ENCODE peak calls at places on chromosomes 12 and 14, in ten cellular contexts. One of them, this sample, is unnamed.

GRCh38 chr12:122090759-122091535 is 12.4 kb downstream of the MLXIP start:
- DNase-seq in lower lobe of right lung: no peak
- DNase-seq in hepatocyte: peak; percentile 51
- DNase-seq in NT2/D1: no peak
- DNase-seq in GM23338: no peak
- DNase-seq in MM.1S: no peak
- DNase-seq in GM06990: no peak
- DNase-seq in effector memory CD4-positive, alpha-beta T cell: no peak
- DNase-seq in lung: no peak
- DNase-seq in mesenchymal stem cell: peak; percentile 99
- DNase-seq in this sample: no peak

GRCh38 chr12:103050273-103050672 is 92.8 kb downstream of the ASCL1 start:
- DNase-seq in lung: no peak
- DNase-seq in NT2/D1: no peak
- DNase-seq in lower lobe of right lung: no peak
- DNase-seq in effector memory CD4-positive, alpha-beta T cell: no peak
- DNase-seq in MM.1S: no peak
- DNase-seq in GM23338: no peak
- DNase-seq in hepatocyte: no peak
- DNase-seq in mesenchymal stem cell: no peak
- DNase-seq in GM06990: no peak
- DNase-seq in this sample: no peak

GRCh38 chr12:56115329-56115728 is 1.1 kb upstream of the RPL41 start:
- DNase-seq in NT2/D1: no peak
- DNase-seq in GM23338: peak; percentile 42
- DNase-seq in lower lobe of right lung: no peak
- DNase-seq in MM.1S: no peak
- DNase-seq in GM06990: no peak
- DNase-seq in effector memory CD4-positive, alpha-beta T cell: no peak
- DNase-seq in lung: no peak
- DNase-seq in hepatocyte: no peak
- DNase-seq in mesenchymal stem cell: no peak
- DNase-seq in this sample: no peak

GRCh38 chr14:68622856-68623255 is 170.0 kb downstream of the ZFP36L1 start:
- DNase-seq in GM06990: no peak
- DNase-seq in mesenchymal stem cell: no peak
- DNase-seq in hepatocyte: no peak
- DNase-seq in MM.1S: peak; percentile 84
- DNase-seq in lung: no peak
- DNase-seq in effector memory CD4-positive, alpha-beta T cell: no peak
- DNase-seq in NT2/D1: no peak
- DNase-seq in lower lobe of right lung: no peak
- DNase-seq in GM23338: no peak
- DNase-seq in this sample: no peak

GRCh38 chr14:59419383-59419782 is 45.8 kb downstream of the GPR135 start:
- DNase-seq in MM.1S: no peak
- DNase-seq in effector memory CD4-positive, alpha-beta T cell: no peak
- DNase-seq in mesenchymal stem cell: no peak
- DNase-seq in hepatocyte: no peak
- DNase-seq in lung: no peak
- DNase-seq in lower lobe of right lung: no peak
- DNase-seq in GM06990: no peak
- DNase-seq in GM23338: no peak
- DNase-seq in NT2/D1: no peak
- DNase-seq in this sample: no peak

GRCh38 chr12:67545298-67545697 is 103.2 kb upstream of the DYRK2 start:
- DNase-seq in effector memory CD4-positive, alpha-beta T cell: no peak
- DNase-seq in MM.1S: no peak
- DNase-seq in NT2/D1: no peak
- DNase-seq in mesenchymal stem cell: no peak
- DNase-seq in GM06990: no peak
- DNase-seq in hepatocyte: no peak
- DNase-seq in lower lobe of right lung: no peak
- DNase-seq in lung: no peak
- DNase-seq in GM23338: no peak
- DNase-seq in this sample: no peak

GRCh38 chr14:102571478-102572042 is 20.9 kb upstream of the RCOR1 start:
- DNase-seq in effector memory CD4-positive, alpha-beta T cell: no peak
- DNase-seq in GM23338: no peak
- DNase-seq in hepatocyte: no peak
- DNase-seq in GM06990: no peak
- DNase-seq in mesenchymal stem cell: no peak
- DNase-seq in NT2/D1: no peak
- DNase-seq in lower lobe of right lung: no peak
- DNase-seq in lung: no peak
- DNase-seq in MM.1S: no peak
- DNase-seq in this sample: no peak

GRCh38 chr14:37637341-37637740 is 41.9 kb downstream of the TTC6 start:
- DNase-seq in hepatocyte: no peak
- DNase-seq in GM06990: no peak
- DNase-seq in MM.1S: no peak
- DNase-seq in mesenchymal stem cell: no peak
- DNase-seq in NT2/D1: no peak
- DNase-seq in GM23338: peak; percentile 15
- DNase-seq in effector memory CD4-positive, alpha-beta T cell: no peak
- DNase-seq in lung: no peak
- DNase-seq in lower lobe of right lung: no peak
- DNase-seq in this sample: no peak

GRCh38 chr12:106081606-106082005 is 57.1 kb downstream of the NUAK1 start:
- DNase-seq in MM.1S: no peak
- DNase-seq in lung: no peak
- DNase-seq in lower lobe of right lung: no peak
- DNase-seq in effector memory CD4-positive, alpha-beta T cell: no peak
- DNase-seq in mesenchymal stem cell: peak; percentile 56
- DNase-seq in NT2/D1: no peak
- DNase-seq in GM06990: no peak
- DNase-seq in GM23338: no peak
- DNase-seq in hepatocyte: no peak
- DNase-seq in this sample: peak; percentile 62

GRCh38 chr12:132429932-132430643 is 59.9 kb upstream of the FBRSL1 start:
- DNase-seq in mesenchymal stem cell: no peak
- DNase-seq in GM06990: peak; percentile 76
- DNase-seq in NT2/D1: no peak
- DNase-seq in GM23338: peak; percentile 71
- DNase-seq in lung: no peak
- DNase-seq in MM.1S: peak; percentile 31
- DNase-seq in lower lobe of right lung: peak; percentile 64
- DNase-seq in hepatocyte: peak; percentile 82
- DNase-seq in effector memory CD4-positive, alpha-beta T cell: peak; percentile 55
- DNase-seq in this sample: no peak

GRCh38 chr14:52844262-52845060 is 53.1 kb upstream of the GNPNAT1 start:
- DNase-seq in mesenchymal stem cell: no peak
- DNase-seq in NT2/D1: peak; percentile 32
- DNase-seq in GM06990: no peak
- DNase-seq in lower lobe of right lung: no peak
- DNase-seq in effector memory CD4-positive, alpha-beta T cell: no peak
- DNase-seq in MM.1S: no peak
- DNase-seq in GM23338: peak; percentile 57
- DNase-seq in hepatocyte: no peak
- DNase-seq in lung: no peak
- DNase-seq in this sample: no peak

GRCh38 chr12:120225852-120226640 is 25.1 kb upstream of the RPLP0 start:
- DNase-seq in MM.1S: peak; percentile 53
- DNase-seq in NT2/D1: no peak
- DNase-seq in lower lobe of right lung: peak; percentile 85
- DNase-seq in effector memory CD4-positive, alpha-beta T cell: no peak
- DNase-seq in GM23338: peak; percentile 48
- DNase-seq in mesenchymal stem cell: no peak
- DNase-seq in lung: peak; percentile 82
- DNase-seq in hepatocyte: no peak
- DNase-seq in GM06990: peak; percentile 73
- DNase-seq in this sample: no peak

GRCh38 chr14:69612014-69612758 is 790 bp downstream of the SUSD6 start:
- DNase-seq in NT2/D1: no peak
- DNase-seq in GM23338: peak; percentile 61
- DNase-seq in GM06990: peak; percentile 68
- DNase-seq in mesenchymal stem cell: peak; percentile 54
- DNase-seq in MM.1S: peak; percentile 24
- DNase-seq in hepatocyte: no peak
- DNase-seq in lower lobe of right lung: peak; percentile 54
- DNase-seq in lung: no peak
- DNase-seq in effector memory CD4-positive, alpha-beta T cell: peak; percentile 20
- DNase-seq in this sample: peak; percentile 47

GRCh38 chr12:52183971-52184370 is 7.8 kb downstream of the KRT80 start:
- DNase-seq in MM.1S: no peak
- DNase-seq in effector memory CD4-positive, alpha-beta T cell: no peak
- DNase-seq in hepatocyte: no peak
- DNase-seq in lower lobe of right lung: no peak
- DNase-seq in lung: no peak
- DNase-seq in mesenchymal stem cell: no peak
- DNase-seq in GM23338: no peak
- DNase-seq in GM06990: no peak
- DNase-seq in NT2/D1: no peak
- DNase-seq in this sample: no peak

GRCh38 chr12:40144023-40144422 is 38.1 kb upstream of the SLC2A13 start:
- DNase-seq in lower lobe of right lung: no peak
- DNase-seq in lung: no peak
- DNase-seq in mesenchymal stem cell: no peak
- DNase-seq in effector memory CD4-positive, alpha-beta T cell: no peak
- DNase-seq in MM.1S: no peak
- DNase-seq in NT2/D1: no peak
- DNase-seq in hepatocyte: no peak
- DNase-seq in GM06990: no peak
- DNase-seq in GM23338: no peak
- DNase-seq in this sample: peak; percentile 59

GRCh38 chr14:73771848-73772705 is 57.9 kb upstream of the PNMA1 start:
- DNase-seq in mesenchymal stem cell: peak; percentile 70
- DNase-seq in NT2/D1: no peak
- DNase-seq in GM06990: peak; percentile 84
- DNase-seq in effector memory CD4-positive, alpha-beta T cell: peak; percentile 58
- DNase-seq in lower lobe of right lung: peak; percentile 74
- DNase-seq in lung: no peak
- DNase-seq in GM23338: peak; percentile 79
- DNase-seq in MM.1S: peak; percentile 79
- DNase-seq in hepatocyte: peak; percentile 95
- DNase-seq in this sample: no peak

GRCh38 chr12:47798481-47798948 is 21.2 kb downstream of the HDAC7 start:
- DNase-seq in lower lobe of right lung: no peak
- DNase-seq in hepatocyte: no peak
- DNase-seq in GM23338: no peak
- DNase-seq in mesenchymal stem cell: no peak
- DNase-seq in GM06990: no peak
- DNase-seq in NT2/D1: no peak
- DNase-seq in lung: no peak
- DNase-seq in MM.1S: no peak
- DNase-seq in effector memory CD4-positive, alpha-beta T cell: no peak
- DNase-seq in this sample: no peak
- H3K36me3 ChIP-seq in lower lobe of right lung: peaks cover 61% of the 10 kb centered on the region
- H3K36me3 ChIP-seq in hepatocyte: no peaks in the 10 kb centered on the region
- H3K36me3 ChIP-seq in GM23338: peaks cover 10% of the 10 kb centered on the region
- H3K36me3 ChIP-seq in mesenchymal stem cell: peaks cover 78% of the 10 kb centered on the region
- H3K36me3 ChIP-seq in GM06990: peaks cover 9% of the 10 kb centered on the region
- H3K36me3 ChIP-seq in NT2/D1: peaks cover 96% of the 10 kb centered on the region
- H3K36me3 ChIP-seq in lung: peaks cover 52% of the 10 kb centered on the region
- H3K36me3 ChIP-seq in MM.1S: no peaks in the 10 kb centered on the region
- H3K36me3 ChIP-seq in effector memory CD4-positive, alpha-beta T cell: peaks cover 57% of the 10 kb centered on the region
- H3K36me3 ChIP-seq in this sample: peaks cover 97% of the 10 kb centered on the region

GRCh38 chr14:64217747-64218146 is 76.4 kb downstream of the ESR2 start:
- DNase-seq in lower lobe of right lung: no peak
- DNase-seq in lung: no peak
- DNase-seq in hepatocyte: no peak
- DNase-seq in MM.1S: no peak
- DNase-seq in GM23338: no peak
- DNase-seq in GM06990: no peak
- DNase-seq in mesenchymal stem cell: no peak
- DNase-seq in effector memory CD4-positive, alpha-beta T cell: no peak
- DNase-seq in NT2/D1: no peak
- DNase-seq in this sample: no peak
- H3K36me3 ChIP-seq in lower lobe of right lung: peaks cover 97% of the 10 kb centered on the region
- H3K36me3 ChIP-seq in lung: peaks cover 28% of the 10 kb centered on the region
- H3K36me3 ChIP-seq in hepatocyte: no peaks in the 10 kb centered on the region
- H3K36me3 ChIP-seq in MM.1S: no peaks in the 10 kb centered on the region
- H3K36me3 ChIP-seq in GM23338: peaks cover 23% of the 10 kb centered on the region
- H3K36me3 ChIP-seq in GM06990: peaks cover 22% of the 10 kb centered on the region
- H3K36me3 ChIP-seq in mesenchymal stem cell: no peaks in the 10 kb centered on the region
- H3K36me3 ChIP-seq in effector memory CD4-positive, alpha-beta T cell: peaks cover 92% of the 10 kb centered on the region
- H3K36me3 ChIP-seq in NT2/D1: peaks cover 69% of the 10 kb centered on the region
- H3K36me3 ChIP-seq in this sample: peaks cover 21% of the 10 kb centered on the region

DNA sequence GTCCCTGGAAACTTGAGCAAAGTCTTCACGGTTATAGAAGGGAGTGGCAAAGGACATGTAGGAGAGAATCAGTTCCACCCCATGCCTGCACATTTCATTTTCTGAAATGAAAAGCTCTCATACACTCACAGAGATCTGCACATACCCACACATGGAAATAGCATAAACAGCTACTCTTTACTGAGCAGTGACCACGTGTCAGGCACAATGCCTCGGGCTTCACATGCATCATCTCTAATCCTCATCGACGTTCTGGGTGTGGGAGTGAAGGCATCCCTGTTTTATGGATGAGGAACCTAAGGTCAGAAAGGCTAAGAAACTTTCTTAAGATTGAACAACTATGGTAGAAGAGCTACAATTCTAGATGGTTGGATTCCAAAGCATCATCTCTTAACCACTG is 198.8 kb downstream of the DAD1 start:
- DNase-seq in GM23338: no peak
- DNase-seq in mesenchymal stem cell: no peak
- DNase-seq in lower lobe of right lung: no peak
- DNase-seq in effector memory CD4-positive, alpha-beta T cell: no peak
- DNase-seq in NT2/D1: no peak
- DNase-seq in lung: no peak
- DNase-seq in hepatocyte: no peak
- DNase-seq in GM06990: no peak
- DNase-seq in MM.1S: no peak
- DNase-seq in this sample: no peak
- H3K36me3 ChIP-seq in GM23338: no peaks in the 10 kb centered on the region
- H3K36me3 ChIP-seq in mesenchymal stem cell: no peaks in the 10 kb centered on the region
- H3K36me3 ChIP-seq in lower lobe of right lung: no peaks in the 10 kb centered on the region
- H3K36me3 ChIP-seq in effector memory CD4-positive, alpha-beta T cell: no peaks in the 10 kb centered on the region
- H3K36me3 ChIP-seq in NT2/D1: no peaks in the 10 kb centered on the region
- H3K36me3 ChIP-seq in lung: no peaks in the 10 kb centered on the region
- H3K36me3 ChIP-seq in hepatocyte: no peaks in the 10 kb centered on the region
- H3K36me3 ChIP-seq in GM06990: no peaks in the 10 kb centered on the region
- H3K36me3 ChIP-seq in MM.1S: no peaks in the 10 kb centered on the region
- H3K36me3 ChIP-seq in this sample: no peaks in the 10 kb centered on the region

DNA sequence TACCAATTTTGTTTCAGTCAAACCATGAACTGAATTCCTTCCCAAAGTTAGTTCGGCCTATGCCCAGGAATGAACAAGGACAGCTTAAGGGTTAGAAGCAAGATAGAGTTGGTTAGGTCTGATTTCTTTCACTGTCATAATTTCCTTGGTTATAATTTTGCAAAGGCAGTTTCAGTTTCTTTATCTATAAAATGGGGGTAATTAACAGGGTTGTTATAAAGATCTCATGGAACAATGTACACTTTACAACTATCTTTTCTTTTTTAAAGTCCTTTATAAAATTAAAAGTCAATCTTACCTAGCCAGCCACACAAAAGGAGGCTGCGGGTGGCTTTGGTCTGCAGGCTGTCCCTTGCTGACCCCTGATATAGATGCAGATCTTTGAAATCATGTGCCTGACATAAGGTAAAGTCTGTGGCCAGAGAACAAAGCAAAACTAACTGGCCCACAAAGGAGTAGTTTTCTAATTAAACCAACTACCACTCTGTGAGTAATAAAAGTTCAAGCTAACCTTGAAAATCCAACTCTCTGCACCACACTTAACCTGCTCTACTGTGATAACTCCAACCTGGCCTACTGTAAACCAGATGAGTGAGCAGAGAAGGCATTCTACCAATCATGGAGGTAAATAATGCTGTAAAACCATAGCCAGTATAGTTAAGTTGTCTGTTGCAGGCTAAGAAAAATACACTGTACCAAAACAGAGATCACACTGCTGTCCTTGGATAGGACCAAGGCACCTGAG is 49.5 kb downstream of the SLC38A1 start:
- DNase-seq in NT2/D1: no peak
- DNase-seq in effector memory CD4-positive, alpha-beta T cell: no peak
- DNase-seq in GM06990: no peak
- DNase-seq in GM23338: no peak
- DNase-seq in lower lobe of right lung: no peak
- DNase-seq in lung: no peak
- DNase-seq in MM.1S: no peak
- DNase-seq in mesenchymal stem cell: no peak
- DNase-seq in hepatocyte: no peak
- DNase-seq in this sample: no peak
- H3K36me3 ChIP-seq in NT2/D1: peaks cover 57% of the 10 kb centered on the region
- H3K36me3 ChIP-seq in effector memory CD4-positive, alpha-beta T cell: peaks cover 4% of the 10 kb centered on the region
- H3K36me3 ChIP-seq in GM06990: peaks cover 8% of the 10 kb centered on the region
- H3K36me3 ChIP-seq in GM23338: peaks cover 34% of the 10 kb centered on the region
- H3K36me3 ChIP-seq in lower lobe of right lung: no peaks in the 10 kb centered on the region
- H3K36me3 ChIP-seq in lung: no peaks in the 10 kb centered on the region
- H3K36me3 ChIP-seq in MM.1S: peaks cover 9% of the 10 kb centered on the region
- H3K36me3 ChIP-seq in mesenchymal stem cell: no peaks in the 10 kb centered on the region
- H3K36me3 ChIP-seq in hepatocyte: no peaks in the 10 kb centered on the region
- H3K36me3 ChIP-seq in this sample: no peaks in the 10 kb centered on the region

This sample was measured in SJSA1.